ENCODE peak calls at places on chromosomes 4 and X, in four cellular contexts. U is GM12878, L is testis, Q is IMR-90. T is an unnamed sample.

GRCh38 chr4:72557021-72557420 is 12.0 kb downstream of the ADAMTS3 start:
- DNase-seq in U (no peak), L (peak; percentile 51), Q (no peak), T (no peak)

GRCh38 chr4:108172780-108173598 is 4.3 kb upstream of the LEF1 start:
- DNase-seq in U (no peak), L (peak; percentile 72), Q (no peak), T (peak; percentile 27)

GRCh38 chr4:161256716-161257115 is 907.1 kb downstream of the FSTL5 start:
- DNase-seq in U (no peak), L (no peak), Q (no peak), T (no peak)

GRCh38 chrX:123884809-123885408 is 25.1 kb downstream of the XIAP start:
- DNase-seq in U (no peak), L (peak; percentile 23), Q (peak; percentile 52), T (peak; percentile 43)

GRCh38 chr4:7665321-7665720 is 230.6 kb upstream of the PSAPL1 start:
- DNase-seq in U (no peak), L (no peak), Q (no peak), T (no peak)

GRCh38 chrX:17654116-17654515 is 83.2 kb upstream of the SCML1 start:
- DNase-seq in U (no peak), L (no peak), Q (no peak), T (no peak)

GRCh38 chrX:13669246-13669689 is 16.3 kb downstream of the TCEANC start:
- DNase-seq in U (peak; percentile 89), L (peak; percentile 48), Q (peak; percentile 99), T (peak; percentile 84)

GRCh38 chr4:102358128-102358527 is 12.8 kb upstream of the SLC39A8 start:
- DNase-seq in U (no peak), L (no peak), Q (no peak), T (no peak)

GRCh38 chr4:139419388-139419914 is 34.5 kb upstream of the RAB33B start:
- DNase-seq in U (no peak), L (peak; percentile 42), Q (peak; percentile 86), T (peak; percentile 34)

GRCh38 chr4:32341342-32341741 is 1621.2 kb downstream of the PCDH7 start:
- DNase-seq in U (no peak), L (no peak), Q (no peak), T (no peak)

GRCh38 chr4:72312032-72312650 is 256.9 kb downstream of the ADAMTS3 start:
- DNase-seq in U (no peak), L (peak; percentile 78), Q (peak; percentile 89), T (peak; percentile 40)

GRCh38 chrX:121150217-121150616 is 102.8 kb downstream of the GLUD2 start:
- DNase-seq in U (no peak), L (no peak), Q (no peak), T (no peak)

GRCh38 chr4:8759987-8760386 is 111.7 kb downstream of the HMX1 start:
- DNase-seq in U (no peak), L (no peak), Q (no peak), T (no peak)

GRCh38 chr4:139901516-139902327 is 236.1 kb downstream of the MGST2 start:
- DNase-seq in U (no peak), L (no peak), Q (peak; percentile 44), T (no peak)

GRCh38 chr4:147578057-147578476 is 39.1 kb upstream of the TMEM184C start:
- DNase-seq in U (no peak), L (no peak), Q (peak; percentile 99), T (no peak)

GRCh38 chr4:120749445-120750151 is 172.9 kb downstream of the PRDM5 start:
- DNase-seq in U (peak; percentile 83), L (no peak), Q (no peak), T (no peak)

GRCh38 chr4:169099775-169100180 is 89.7 kb upstream of the CBR4 start:
- DNase-seq in U (peak; percentile 34), L (peak; percentile 60), Q (peak; percentile 72), T (no peak)

GRCh38 chr4:46254788-46255187 is 130.9 kb upstream of the GABRG1 start:
- DNase-seq in U (no peak), L (no peak), Q (peak; percentile 38), T (no peak)

GRCh38 chr4:67250497-67250896 is 294.8 kb downstream of the CENPC start:
- DNase-seq in U (no peak), L (no peak), Q (no peak), T (no peak)

GRCh38 chr4:181569553-181569952 is 673.6 kb upstream of the TENM3 start:
- DNase-seq in U (no peak), L (no peak), Q (peak; percentile 65), T (no peak)

GRCh38 chr4:153521995-153522799 is 56.0 kb downstream of the TMEM131L start:
- DNase-seq in U (peak; percentile 71), L (no peak), Q (no peak), T (no peak)

GRCh38 chr4:100811046-100811445 is 293.2 kb upstream of the EMCN start:
- DNase-seq in U (no peak), L (no peak), Q (no peak), T (no peak)

GRCh38 chr4:140137654-140138053 is 16.3 kb downstream of the MAML3 start:
- DNase-seq in U (no peak), L (no peak), Q (peak; percentile 59), T (no peak)

GRCh38 chrX:95903490-95903889 is 781.2 kb upstream of the DIAPH2 start:
- DNase-seq in U (no peak), L (no peak), Q (no peak), T (no peak)

GRCh38 chr4:52997132-52997416 is 135.0 kb downstream of the RASL11B start:
- DNase-seq in U (no peak), L (no peak), Q (no peak), T (no peak)

GRCh38 chrX:23478056-23478455 is 143.4 kb downstream of the PTCHD1 start:
- DNase-seq in U (no peak), L (no peak), Q (no peak), T (no peak)

GRCh38 chr4:108749119-108749518 is 13.7 kb downstream of the ETNPPL start:
- DNase-seq in U (no peak), L (no peak), Q (no peak), T (no peak)

GRCh38 chrX:9847071-9847470 is 60.8 kb downstream of the SHROOM2 start:
- DNase-seq in U (no peak), L (no peak), Q (peak; percentile 72), T (no peak)

GRCh38 chrX:19291086-19291485 is 52.6 kb upstream of the PDHA1 start:
- DNase-seq in U (no peak), L (no peak), Q (no peak), T (no peak)

GRCh38 chr4:184825394-184826314 is at the start of gene ACSL1:
- DNase-seq in U (no peak), L (peak; percentile 87), Q (peak; percentile 53), T (peak; percentile 85)
- H3K27me3 ChIP-seq in U (no peaks in the 10 kb centered on the region), L (no peaks in the 10 kb centered on the region), Q (peaks cover 5% of the 10 kb centered on the region), T (no peaks in the 10 kb centered on the region)

DNA sequence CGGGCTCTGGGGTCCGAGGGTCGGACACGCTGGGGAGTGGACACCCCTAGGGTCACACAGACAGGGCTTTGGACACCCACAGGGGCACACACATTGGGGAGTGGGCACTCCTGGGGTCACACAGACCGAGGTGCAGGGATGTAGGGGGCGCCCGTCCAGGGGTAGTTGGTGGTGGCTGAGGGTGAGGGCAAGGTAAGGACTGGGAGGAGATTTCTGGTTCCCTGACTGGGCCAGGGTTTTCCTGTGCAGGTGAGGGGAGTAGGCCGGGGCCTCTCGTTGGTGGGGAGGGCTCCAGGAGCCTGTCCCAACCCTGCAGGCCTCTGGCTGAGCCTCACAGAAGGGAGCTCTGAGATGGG is 21.9 kb upstream of the WDR45 start:
- DNase-seq in U (no peak), L (no peak), Q (no peak), T (no peak)
- H3K27ac ChIP-seq in U (peak overlapping the region; percentile 30), L (no peak overlapping the region), Q (no peak overlapping the region), T (peak overlapping the region; percentile 88)

DNA sequence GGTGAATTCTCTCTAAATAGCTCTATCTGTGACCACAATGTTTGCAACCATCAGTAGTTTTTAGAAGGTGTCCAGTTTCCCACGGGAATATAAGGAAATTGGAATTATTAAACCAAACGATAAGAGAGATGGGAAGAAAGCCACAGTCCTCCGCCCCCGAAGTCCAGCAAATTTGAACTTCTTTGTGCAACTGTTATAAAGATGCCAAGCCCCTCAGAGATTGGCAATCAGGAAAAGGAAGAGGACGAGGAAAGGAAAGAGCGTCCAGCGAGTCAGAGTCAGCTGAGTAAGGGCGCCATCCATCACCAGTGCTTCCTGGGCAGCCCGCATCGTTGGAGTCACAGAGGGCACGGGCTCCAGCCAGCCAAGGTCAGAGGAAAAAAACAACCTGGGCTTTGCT is 35.8 kb downstream of the LDB2 start:
- DNase-seq in U (no peak), L (no peak), Q (peak; percentile 36), T (peak; percentile 35)
- TF ChIP-seq POLR2A in U (no peak), L (no peak), Q (no peak), T (no peak)

GRCh38 chrX:153648358-153649177 is 1.6 kb downstream of the DUSP9 start:
- DNase-seq in U (no peak), L (no peak), Q (no peak), T (no peak)
- H3K27me3 ChIP-seq in U (no peaks in the 10 kb centered on the region), L (no peaks in the 10 kb centered on the region), Q (peaks cover 42% of the 10 kb centered on the region), T (peaks cover 5% of the 10 kb centered on the region)

GRCh38 chrX:38061335-38061734 is 55.0 kb downstream of the SYTL5 start:
- DNase-seq in U (no peak), L (no peak), Q (peak; percentile 44), T (no peak)
- H3K27ac ChIP-seq in U (no peak overlapping the region), L (no peak overlapping the region), Q (no peak overlapping the region), T (no peak overlapping the region)

GRCh38 chr4:159175165-159175988 is 72.5 kb downstream of the RAPGEF2 start:
- DNase-seq in U (peak; percentile 73), L (peak; percentile 74), Q (peak; percentile 94), T (peak; percentile 68)
- TF ChIP-seq POLR2A in U (no peak), L (no peak), Q (peak; percentile 43), T (no peak)

DNA sequence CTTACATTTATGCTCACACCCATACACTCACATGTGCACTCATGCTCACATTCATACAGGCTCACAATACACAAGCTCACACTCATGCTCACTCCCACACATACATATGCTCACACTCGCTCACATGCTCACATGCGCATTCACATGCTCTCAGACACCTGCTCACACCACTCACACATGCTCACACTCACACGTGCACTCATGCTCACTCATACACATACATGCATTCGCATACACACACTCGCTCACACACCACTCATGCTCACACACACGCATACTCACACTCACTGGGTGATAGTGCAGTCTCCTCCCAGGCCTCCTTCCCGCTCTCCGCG is 24.8 kb downstream of the MRFAP1 start:
- DNase-seq in U (no peak), L (no peak), Q (no peak), T (no peak)
- H3K27me3 ChIP-seq in U (peaks cover 9% of the 10 kb centered on the region), L (no peaks in the 10 kb centered on the region), Q (peaks cover 22% of the 10 kb centered on the region), T (no peaks in the 10 kb centered on the region)

GRCh38 chr4:37872310-37872988 is 18.4 kb upstream of the TBC1D1 start:
- DNase-seq in U (no peak), L (no peak), Q (no peak), T (no peak)
- H3K27ac ChIP-seq in U (no peak overlapping the region), L (no peak overlapping the region), Q (no peak overlapping the region), T (no peak overlapping the region)